ENCODE peak calls at places on chromosomes 12 and 14, in five cellular contexts. V is WERI-Rb-1, N is nephron progenitor cell, F is natural killer cell, I is AG09309. S is an unnamed sample.

GRCh38 chr12:118307069-118307954 is 65.4 kb downstream of the TAOK3 start:
- DNase-seq in V (no peak), N (no peak), F (no peak), I (peak), S (peak)

GRCh38 chr14:99356031-99356430 is 84.0 kb upstream of the BCL11B start:
- DNase-seq in V (no peak), N (no peak), F (no peak), I (no peak), S (no peak)

GRCh38 chr12:38713294-38713693 is 192.1 kb downstream of the CPNE8 start:
- DNase-seq in V (no peak), N (no peak), F (no peak), I (no peak), S (no peak)

GRCh38 chr12:104060791-104061190 is 3.5 kb upstream of the HCFC2 start:
- DNase-seq in V (no peak), N (no peak), F (no peak), I (no peak), S (no peak)

GRCh38 chr14:30779210-30779609 is 95.1 kb upstream of the COCH start:
- DNase-seq in V (no peak), N (no peak), F (no peak), I (no peak), S (no peak)

GRCh38 chr12:78887444-78887843 is 22.9 kb downstream of the SYT1 start:
- DNase-seq in V (no peak), N (no peak), F (no peak), I (no peak), S (no peak)

GRCh38 chr14:19941668-19942067 is 11.0 kb downstream of the OR4K1 start:
- DNase-seq in V (no peak), N (no peak), F (no peak), I (no peak), S (no peak)

GRCh38 chr14:91352101-91352500 is 65.5 kb downstream of the CCDC88C start:
- DNase-seq in V (no peak), N (peak), F (no peak), I (no peak), S (no peak)

GRCh38 chr12:99752740-99753139 is 105.2 kb downstream of the GARIN6 start:
- DNase-seq in V (no peak), N (no peak), F (no peak), I (no peak), S (no peak)

GRCh38 chr14:52596861-52597260 is 44.2 kb downstream of the GPR137C start:
- DNase-seq in V (no peak), N (no peak), F (no peak), I (no peak), S (no peak)

GRCh38 chr14:100842799-100843198 is 16.9 kb downstream of the MEG3 start:
- DNase-seq in V (no peak), N (no peak), F (no peak), I (peak), S (no peak)

GRCh38 chr12:77152623-77153193 is 87.3 kb upstream of the E2F7 start:
- DNase-seq in V (no peak), N (no peak), F (no peak), I (no peak), S (no peak)

GRCh38 chr12:91388573-91388972 is 206.0 kb upstream of the DCN start:
- DNase-seq in V (no peak), N (no peak), F (no peak), I (no peak), S (no peak)

GRCh38 chr12:45615268-45615667 is 114.2 kb upstream of the ARID2 start:
- DNase-seq in V (no peak), N (no peak), F (no peak), I (peak), S (no peak)

GRCh38 chr14:50023671-50024490 is 92.5 kb downstream of the VCPKMT start:
- DNase-seq in V (no peak), N (no peak), F (no peak), I (peak), S (no peak)

GRCh38 chr14:24080888-24081738 is 9.8 kb downstream of the CPNE6 start:
- DNase-seq in V (peak), N (peak), F (peak), I (no peak), S (no peak)

GRCh38 chr14:73725116-73726024 is 11.2 kb upstream of the PNMA1 start:
- DNase-seq in V (no peak), N (no peak), F (no peak), I (no peak), S (no peak)

GRCh38 chr12:123024819-123025391 is 44.4 kb downstream of the ARL6IP4 start:
- DNase-seq in V (no peak), N (no peak), F (no peak), I (no peak), S (no peak)

GRCh38 chr12:119710941-119711551 is 43.1 kb downstream of the PRKAB1 start:
- DNase-seq in V (no peak), N (no peak), F (no peak), I (no peak), S (no peak)

GRCh38 chr12:11906284-11906935 is 164.3 kb upstream of the BCL2L14 start:
- DNase-seq in V (no peak), N (no peak), F (no peak), I (peak), S (no peak)

GRCh38 chr14:74614508-74615495 is 2.8 kb upstream of the LTBP2 start:
- DNase-seq in V (no peak), N (no peak), F (no peak), I (no peak), S (no peak)

GRCh38 chr12:127107744-127108143 is 1159.2 kb upstream of the TMEM132C start:
- DNase-seq in V (no peak), N (no peak), F (no peak), I (no peak), S (no peak)

GRCh38 chr14:75222208-75222701 is 45.8 kb upstream of the TMED10 start:
- DNase-seq in V (no peak), N (no peak), F (no peak), I (no peak), S (peak)

GRCh38 chr12:106445053-106445452 is 87.5 kb downstream of the POLR3B start:
- DNase-seq in V (no peak), N (no peak), F (no peak), I (no peak), S (no peak)

GRCh38 chr12:107319536-107320030 is 226.2 kb upstream of the CRY1 start:
- DNase-seq in V (no peak), N (peak), F (no peak), I (no peak), S (no peak)

DNA sequence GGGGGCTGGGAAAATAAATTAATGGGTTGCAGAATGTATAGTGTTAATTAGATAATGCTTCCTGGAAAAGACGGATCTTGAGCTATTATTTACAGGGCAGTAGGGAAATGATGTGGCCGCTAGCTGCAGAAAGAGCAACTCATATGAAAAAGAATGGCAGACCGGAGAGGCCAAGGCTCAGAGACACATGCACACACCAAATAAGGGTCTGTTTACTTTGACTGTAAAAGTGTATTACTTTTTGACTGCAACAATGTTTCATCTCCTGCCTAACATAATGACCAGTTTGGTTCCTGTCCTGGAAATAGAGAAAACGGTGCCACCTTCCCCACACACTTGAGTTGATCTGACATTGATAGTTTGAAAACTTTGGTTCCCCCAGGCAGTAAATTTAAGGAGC is 290.9 kb downstream of the CACNA1C start:
- DNase-seq in V (no peak), N (no peak), F (no peak), I (no peak), S (no peak)
- TF ChIP-seq CTCF in V (no peak), N (no peak), F (no peak), I (no peak), S (no peak)

DNA sequence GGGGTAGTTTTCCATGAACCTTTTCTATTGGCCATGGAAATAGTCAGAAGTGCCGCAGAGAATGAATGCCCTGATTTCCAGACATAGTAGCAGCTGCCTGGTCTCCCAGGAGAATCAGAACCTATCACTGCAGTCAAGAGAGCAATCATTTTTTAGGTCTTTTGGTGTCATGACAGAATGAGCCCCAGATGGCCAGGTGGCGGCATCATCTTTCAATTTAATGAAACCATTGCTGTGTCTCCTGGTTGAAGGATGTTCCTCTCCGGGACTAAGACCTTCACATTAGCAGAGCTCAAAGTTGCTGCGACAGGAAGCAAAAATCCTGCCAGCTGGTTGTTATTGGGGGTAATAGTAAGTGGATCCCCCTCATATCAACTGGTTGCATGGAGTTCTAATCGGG is 18.8 kb downstream of the TNFAIP2 start:
- DNase-seq in V (peak), N (no peak), F (no peak), I (no peak), S (no peak)
- TF ChIP-seq CTCF in V (peak), N (no peak), F (no peak), I (no peak), S (no peak)

DNA sequence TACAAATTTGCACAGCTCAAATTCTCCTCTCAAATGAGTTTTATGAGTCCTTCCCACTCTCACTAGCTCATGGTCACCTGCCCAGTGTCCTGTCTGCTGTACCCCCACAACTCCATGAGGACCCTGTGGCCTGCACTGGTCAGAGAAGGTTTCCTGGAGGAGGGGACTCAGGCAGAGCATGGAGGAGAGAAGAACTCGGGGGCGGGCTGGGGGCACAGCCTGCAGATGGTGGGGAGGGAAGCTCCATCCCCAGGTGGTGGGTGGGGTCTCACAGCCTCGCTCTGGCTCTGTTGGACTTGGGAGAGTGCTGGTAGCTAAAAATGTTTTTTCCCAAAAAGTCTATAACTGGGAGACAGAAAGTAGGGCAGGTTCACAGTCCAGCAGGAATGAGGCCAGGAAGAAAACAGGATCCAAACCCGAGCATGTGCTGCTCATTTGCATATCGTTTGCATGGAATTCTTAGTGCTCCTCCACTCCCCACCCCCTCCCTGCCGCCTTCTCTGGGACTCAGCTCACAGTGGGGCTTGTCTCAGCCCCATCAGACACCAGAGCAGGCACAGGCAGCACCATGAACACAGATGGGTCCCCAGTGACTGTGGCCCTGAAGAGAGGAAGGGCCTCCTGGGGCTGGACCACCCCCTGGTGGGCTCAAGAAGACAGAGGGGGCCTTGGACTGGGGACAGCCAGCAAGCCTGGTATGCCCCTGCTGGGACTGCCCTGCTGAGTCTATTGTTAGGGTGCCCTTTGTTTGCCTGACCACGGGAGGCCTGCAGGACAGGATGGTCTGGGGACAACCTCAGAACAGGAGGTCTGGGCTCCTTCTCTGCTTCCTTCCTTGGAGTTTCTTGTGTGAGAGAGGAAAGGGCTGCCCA is 67.1 kb upstream of the SFSWAP start:
- DNase-seq in V (no peak), N (no peak), F (no peak), I (no peak), S (no peak)
- TF ChIP-seq CTCF in V (no peak), N (no peak), F (no peak), I (no peak), S (no peak)

GRCh38 chr14:68610251-68610793 is 182.5 kb downstream of the ZFP36L1 start:
- DNase-seq in V (no peak), N (no peak), F (no peak), I (no peak), S (peak)
- TF ChIP-seq CTCF in V (peak), N (no peak), F (no peak), I (no peak), S (no peak)

DNA sequence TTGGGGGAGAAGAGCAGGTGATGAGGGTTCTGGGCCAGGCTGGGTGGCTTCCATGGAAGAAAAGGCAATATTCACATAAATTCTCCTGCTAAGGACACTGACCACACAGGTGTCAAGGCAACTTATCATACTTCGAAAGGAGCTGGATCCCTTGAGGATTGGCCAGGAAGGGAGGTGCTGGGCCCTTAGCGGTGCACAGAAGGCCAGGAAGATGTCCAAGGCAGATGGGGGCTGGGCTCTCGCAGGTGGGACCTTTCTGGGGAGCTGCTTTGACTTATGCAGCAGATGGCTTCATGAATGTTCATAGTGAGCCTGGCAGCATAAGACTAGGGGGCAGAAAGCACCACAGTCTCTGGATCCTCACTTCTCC is 3.9 kb downstream of the CD63 start:
- DNase-seq in V (no peak), N (no peak), F (no peak), I (no peak), S (no peak)
- TF ChIP-seq CTCF in V (no peak), N (no peak), F (no peak), I (no peak), S (no peak)

DNA sequence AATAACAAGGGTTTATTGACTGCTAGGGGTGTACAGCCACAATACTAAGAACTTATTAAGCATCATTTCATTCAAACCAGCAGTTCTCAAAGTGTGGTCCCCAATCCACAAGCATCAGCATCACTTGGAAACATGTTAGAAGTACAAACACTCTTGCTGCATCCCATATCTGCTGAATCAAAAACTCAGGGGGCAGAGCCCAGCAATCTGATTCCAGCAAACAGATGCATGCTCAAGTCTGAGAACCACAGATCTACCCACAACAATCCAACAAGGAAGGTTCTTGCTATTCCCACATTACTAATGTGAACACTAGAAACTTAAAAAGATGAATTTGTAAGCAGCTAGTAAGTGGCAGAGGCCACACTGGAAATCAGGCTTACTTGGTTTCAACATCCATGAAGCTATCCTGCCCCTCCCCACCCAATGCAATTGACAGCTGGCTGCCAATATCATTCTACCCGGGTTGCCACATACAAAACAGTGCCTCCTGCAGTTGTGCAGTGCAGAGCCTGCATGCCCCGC is 6.2 kb downstream of the KRT77 start:
- DNase-seq in V (no peak), N (no peak), F (no peak), I (no peak), S (no peak)
- TF ChIP-seq CTCF in V (no peak), N (no peak), F (no peak), I (no peak), S (no peak)

DNA sequence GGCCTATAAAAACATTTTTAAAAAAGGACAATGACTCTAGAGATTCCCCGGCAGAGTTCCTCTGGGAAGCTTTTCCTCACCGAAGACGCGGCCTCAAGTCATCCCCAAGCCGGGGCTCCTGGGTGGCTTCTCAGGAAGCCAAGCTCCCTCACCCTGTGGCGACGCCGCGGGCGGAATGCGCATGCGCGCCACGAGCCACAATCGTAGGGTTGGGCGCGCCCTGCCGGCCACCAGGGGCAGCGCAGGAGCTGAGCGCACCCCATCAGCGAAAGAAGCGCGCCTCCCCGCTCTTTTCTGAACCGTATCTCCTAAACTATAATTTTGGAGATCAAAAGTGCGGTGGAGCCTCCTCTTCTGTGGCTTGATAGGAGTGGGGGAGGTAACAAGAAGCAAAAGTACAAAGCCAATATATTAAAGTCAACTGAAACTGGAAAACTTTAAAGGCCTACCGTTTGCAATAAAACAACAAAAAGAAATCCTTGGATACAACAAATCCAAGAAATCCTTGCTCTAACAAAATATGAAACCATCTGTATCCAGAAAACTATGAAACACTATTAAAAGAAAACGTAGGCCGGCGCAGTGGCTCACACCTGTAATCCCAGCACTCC is 17.4 kb upstream of the CHFR start:
- DNase-seq in V (peak), N (peak), F (peak), I (no peak), S (peak)
- TF ChIP-seq CTCF in V (peak), N (peak), F (peak), I (peak), S (peak)